ENCODE peak calls at places on chromosomes 2 and 18, in seven cellular contexts. Q, U, C, B, G, D and T are unnamed samples.
A peak's percentile ranks its signal among the peaks of the same experiment; 100 is the strongest.

GRCh38 chr2:96342085-96342484 is 6.5 kb downstream of the NCAPH start:
- DNase-seq in D (no peak), Q (no peak), G (no peak), U (peak; percentile 71), B (no peak), C (peak; percentile 72), T (peak; percentile 50)

GRCh38 chr2:105144941-105145300 is 96.6 kb upstream of the GPR45 start:
- DNase-seq in D (no peak), C (no peak), B (no peak), Q (no peak), G (no peak), U (no peak), T (no peak)

GRCh38 chr2:181258761-181259160 is 198.4 kb upstream of the ITGA4 start:
- DNase-seq in B (no peak), Q (no peak), G (no peak), D (no peak), U (peak; percentile 16), C (no peak), T (no peak)

GRCh38 chr2:171087547-171087946 is 73.1 kb downstream of the TLK1 start:
- DNase-seq in Q (no peak), U (no peak), G (no peak), B (no peak), D (no peak), C (no peak), T (no peak)

GRCh38 chr18:35524236-35524635 is 26.5 kb upstream of the INO80C start:
- DNase-seq in Q (no peak), U (peak; percentile 28), D (no peak), C (no peak), B (no peak), G (no peak), T (no peak)

GRCh38 chr2:163343316-163343715 is 392.5 kb downstream of the FIGN start:
- DNase-seq in C (no peak), Q (no peak), D (no peak), B (no peak), U (no peak), G (no peak), T (no peak)

GRCh38 chr2:146821836-146822316 is 1023.0 kb upstream of the ACVR2A start:
- DNase-seq in D (no peak), B (no peak), Q (no peak), G (no peak), U (no peak), C (peak; percentile 78), T (no peak)

GRCh38 chr2:162092656-162093556 is 18.9 kb upstream of the DPP4 start:
- DNase-seq in G (no peak), Q (no peak), B (no peak), C (peak; percentile 90), D (no peak), U (peak; percentile 75), T (no peak)

GRCh38 chr18:39618265-39619003 is 2052.8 kb upstream of the CELF4 start:
- DNase-seq in U (no peak), G (no peak), C (no peak), B (no peak), D (no peak), Q (no peak), T (no peak)

GRCh38 chr2:145108385-145108784 is 588.5 kb upstream of the ZEB2 start:
- DNase-seq in C (no peak), G (no peak), U (no peak), Q (no peak), B (no peak), D (no peak), T (no peak)

GRCh38 chr2:109129356-109129920 is 433 bp downstream of the SH3RF3 start:
- DNase-seq in D (no peak), C (no peak), B (peak; percentile 53), U (peak; percentile 46), G (no peak), Q (no peak), T (peak; percentile 26)

GRCh38 chr2:65040414-65041261 is 15.6 kb upstream of the CEP68 start:
- DNase-seq in B (peak; percentile 85), G (peak; percentile 74), Q (peak; percentile 81), C (peak; percentile 89), D (peak; percentile 85), U (peak; percentile 91), T (peak; percentile 87)

GRCh38 chr2:12717191-12717987 is 653 bp downstream of the TRIB2 start:
- DNase-seq in Q (peak; percentile 60), D (peak; percentile 70), B (peak; percentile 79), G (no peak), C (peak; percentile 87), U (peak; percentile 70), T (peak; percentile 27)

GRCh38 chr18:59735269-59735860 is 38.1 kb upstream of the CCBE1 start:
- DNase-seq in D (no peak), Q (no peak), C (no peak), G (no peak), U (no peak), B (peak; percentile 42), T (no peak)

GRCh38 chr2:211822686-211823335 is 715.8 kb downstream of the ERBB4 start:
- DNase-seq in B (no peak), G (no peak), D (no peak), C (no peak), Q (no peak), U (no peak), T (no peak)

GRCh38 chr18:8849696-8850095 is 144.3 kb downstream of the MTCL1 start:
- DNase-seq in C (no peak), D (no peak), G (no peak), B (no peak), Q (no peak), U (no peak), T (no peak)

GRCh38 chr2:37773354-37773753 is 101.9 kb upstream of the CDC42EP3 start:
- DNase-seq in C (no peak), G (no peak), Q (no peak), B (no peak), U (no peak), D (no peak), T (no peak)

GRCh38 chr18:24924066-24924716 is 427.8 kb downstream of the ZNF521 start:
- DNase-seq in C (no peak), Q (no peak), U (no peak), D (no peak), B (no peak), G (no peak), T (no peak)

GRCh38 chr2:68824831-68825230 is 46.4 kb downstream of the BMP10 start:
- DNase-seq in U (no peak), G (no peak), B (no peak), Q (no peak), D (no peak), C (peak; percentile 81), T (no peak)

GRCh38 chr18:63454497-63454896 is 22.3 kb upstream of the SERPINB5 start:
- DNase-seq in Q (no peak), U (no peak), B (no peak), D (no peak), C (no peak), G (no peak), T (no peak)

GRCh38 chr18:69900941-69901340 is 46.7 kb downstream of the CD226 start:
- DNase-seq in D (no peak), B (no peak), C (no peak), Q (no peak), G (no peak), U (no peak), T (no peak)

GRCh38 chr2:84851876-84852275 is 29.0 kb downstream of the TRABD2A start:
- DNase-seq in Q (no peak), D (no peak), C (no peak), B (no peak), G (no peak), U (no peak), T (no peak)

GRCh38 chr2:111659361-111660281 is 224.4 kb downstream of the ANAPC1 start:
- DNase-seq in D (peak; percentile 41), C (peak; percentile 92), G (peak; percentile 27), B (no peak), Q (no peak), U (peak; percentile 90), T (peak; percentile 92)

GRCh38 chr2:108573070-108573469 is 38.8 kb downstream of the LIMS1 start:
- DNase-seq in C (peak; percentile 97), D (no peak), U (no peak), G (no peak), B (no peak), Q (no peak), T (no peak)

GRCh38 chr2:85852979-85853498 is 35.8 kb downstream of the ST3GAL5 start:
- DNase-seq in C (no peak), Q (no peak), D (peak; percentile 25), B (no peak), U (no peak), G (no peak), T (no peak)

DNA sequence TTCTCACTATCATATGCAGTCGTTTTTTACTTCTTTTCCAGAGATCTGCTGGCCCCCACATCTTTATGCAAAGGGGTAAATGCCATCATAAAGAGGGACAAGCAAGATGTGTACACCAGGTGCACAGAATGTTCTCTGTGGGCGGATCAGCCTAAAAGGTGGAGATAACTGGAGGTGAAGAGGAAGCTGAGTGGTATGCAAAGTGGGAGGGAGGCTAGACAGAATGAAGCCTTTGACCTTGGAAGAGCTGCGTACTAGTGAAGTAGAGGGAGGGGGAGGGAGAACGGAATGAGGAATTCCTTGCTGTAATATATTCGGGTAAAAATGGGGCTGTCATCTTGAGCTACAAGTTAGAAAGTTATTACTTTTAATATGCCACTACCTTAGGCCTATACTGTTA is 287.5 kb upstream of the VRK2 start:
- DNase-seq in Q (no peak), G (no peak), D (no peak), B (peak; percentile 8), C (no peak), U (no peak), T (no peak)
- H3K4me3 ChIP-seq in Q (no peak overlapping the region), G (peak overlapping the region; percentile 59), D (no peak overlapping the region), B (no peak overlapping the region), C (no peak overlapping the region), U (no peak overlapping the region), T (no peak overlapping the region)

GRCh38 chr2:233147136-233147828 is 87.1 kb downstream of the INPP5D start:
- DNase-seq in Q (no peak), U (no peak), D (no peak), G (no peak), B (no peak), C (no peak), T (no peak)
- H3K4me1 ChIP-seq in Q (no peaks in the 10 kb centered on the region), U (no peaks in the 10 kb centered on the region), D (peaks cover 7% of the 10 kb centered on the region), G (no peaks in the 10 kb centered on the region), B (no peaks in the 10 kb centered on the region), C (no peaks in the 10 kb centered on the region), T (no peaks in the 10 kb centered on the region)

GRCh38 chr2:16633632-16634430 is 31.8 kb downstream of the CYRIA start:
- DNase-seq in B (peak; percentile 25), C (no peak), U (no peak), D (no peak), G (no peak), Q (peak; percentile 32), T (no peak)
- H3K9me3 ChIP-seq in B (no peaks in the 10 kb centered on the region), C (no peaks in the 10 kb centered on the region), U (no peaks in the 10 kb centered on the region), D (peaks cover 12% of the 10 kb centered on the region), G (no peaks in the 10 kb centered on the region), Q (no peaks in the 10 kb centered on the region), T (peaks cover 6% of the 10 kb centered on the region)

GRCh38 chr2:197116306-197116879 is 189.9 kb upstream of the PGAP1 start:
- DNase-seq in U (no peak), B (no peak), C (no peak), G (no peak), Q (no peak), D (no peak), T (no peak)

GRCh38 chr2:197108758-197109157 is 182.3 kb upstream of the PGAP1 start:
- DNase-seq in B (no peak), U (no peak), D (no peak), Q (no peak), C (peak; percentile 86), G (no peak), T (no peak)

GRCh38 chr2:197115325-197115724 is 188.8 kb upstream of the PGAP1 start:
- DNase-seq in Q (no peak), U (no peak), D (no peak), B (no peak), C (no peak), G (no peak), T (no peak)

GRCh38 chr2:197109326-197109725 is 182.8 kb upstream of the PGAP1 start:
- DNase-seq in G (no peak), C (no peak), D (no peak), B (no peak), U (no peak), Q (no peak), T (no peak)

GRCh38 chr2:197113221-197113831 is 186.8 kb upstream of the PGAP1 start:
- DNase-seq in Q (peak; percentile 11), B (peak; percentile 42), C (peak; percentile 66), U (peak; percentile 42), D (peak; percentile 58), G (peak; percentile 33), T (no peak)
- H3K4me3 ChIP-seq in Q (no peak overlapping the region), B (no peak overlapping the region), C (no peak overlapping the region), U (no peak overlapping the region), D (no peak overlapping the region), G (no peak overlapping the region), T (no peak overlapping the region)